ENCODE peak calls at places on chromosomes 11 and 22, in six cellular contexts. M is AG09319, A is GM12865, J is NCI-H774, D is H7, Z is fibroblast of lung. K is an unnamed sample.

GRCh38 chr11:64358536-64358906 is 441 bp upstream of the RPS6KA4 start:
- DNase-seq in D (no peak), M (no peak), J (no peak), A (no peak), Z (no peak), K (no peak)

GRCh38 chr22:37178350-37179125 is 9.5 kb downstream of the C1QTNF6 start:
- DNase-seq in A (no peak), J (no peak), D (peak; percentile 60), Z (peak; percentile 41), M (no peak), K (no peak)

GRCh38 chr22:28547132-28547842 is 132.4 kb downstream of the TTC28 start:
- DNase-seq in Z (peak; percentile 88), J (no peak), M (no peak), D (no peak), A (no peak), K (no peak)

GRCh38 chr22:22703715-22704114 is 59.3 kb downstream of the GGTLC2 start:
- DNase-seq in M (no peak), A (no peak), Z (peak; percentile 80), D (no peak), J (no peak), K (no peak)

GRCh38 chr11:63180536-63180935 is 36.5 kb upstream of the SLC22A24 start:
- DNase-seq in J (no peak), Z (no peak), A (no peak), M (no peak), D (no peak), K (no peak)

GRCh38 chr22:27790396-27791216 is 10.9 kb downstream of the MN1 start:
- DNase-seq in M (no peak), Z (no peak), J (no peak), A (no peak), D (no peak), K (no peak)

GRCh38 chr11:32448232-32448631 is 12.9 kb upstream of the WT1 start:
- DNase-seq in A (peak; percentile 49), Z (no peak), J (no peak), M (no peak), D (peak; percentile 70), K (peak; percentile 22)

GRCh38 chr11:116701297-116701801 is 71.4 kb downstream of the BUD13 start:
- DNase-seq in M (no peak), A (no peak), D (peak; percentile 12), Z (no peak), J (no peak), K (no peak)

GRCh38 chr11:1877211-1878133 is 14.2 kb downstream of the PRR33 start:
- DNase-seq in A (no peak), J (no peak), D (peak; percentile 34), M (no peak), Z (peak; percentile 83), K (no peak)

GRCh38 chr22:33438273-33438672 is 380.1 kb upstream of the SYN3 start:
- DNase-seq in M (peak; percentile 37), D (no peak), Z (peak; percentile 62), J (no peak), A (peak; percentile 27), K (peak; percentile 73)

GRCh38 chr22:49767355-49768062 is 60.2 kb downstream of the BRD1 start:
- DNase-seq in M (no peak), J (no peak), Z (peak; percentile 69), A (peak; percentile 70), D (peak; percentile 90), K (peak; percentile 58)

GRCh38 chr11:20355221-20356219 is 8.0 kb upstream of the HTATIP2 start:
- DNase-seq in A (peak; percentile 59), J (no peak), M (no peak), Z (peak; percentile 45), D (no peak), K (peak; percentile 70)

GRCh38 chr22:16963189-16963945 is 44.7 kb downstream of the GAB4 start:
- DNase-seq in Z (no peak), A (no peak), M (no peak), D (no peak), J (no peak), K (no peak)

GRCh38 chr11:79150320-79150719 is 290.5 kb downstream of the TENM4 start:
- DNase-seq in D (no peak), Z (no peak), M (no peak), A (no peak), J (no peak), K (no peak)

GRCh38 chr11:128026596-128026995 is 560.8 kb downstream of the ETS1 start:
- DNase-seq in J (no peak), Z (peak; percentile 94), M (peak; percentile 73), D (no peak), A (no peak), K (peak; percentile 74)

GRCh38 chr22:25494774-25495173 is 69.7 kb upstream of the GRK3 start:
- DNase-seq in A (peak; percentile 70), Z (no peak), J (no peak), M (no peak), D (no peak), K (no peak)

GRCh38 chr11:92480519-92480918 is 255.9 kb downstream of the FAT3 start:
- DNase-seq in D (no peak), M (no peak), Z (peak; percentile 24), A (no peak), J (no peak), K (no peak)

GRCh38 chr22:16959345-16959930 is 48.6 kb downstream of the GAB4 start:
- DNase-seq in J (no peak), M (no peak), D (peak; percentile 46), A (no peak), Z (no peak), K (no peak)

GRCh38 chr11:126318642-126319373 is 14.9 kb downstream of the DCPS start:
- DNase-seq in A (peak; percentile 74), D (no peak), J (no peak), M (peak; percentile 88), Z (peak; percentile 96), K (peak; percentile 95)

GRCh38 chr11:33475999-33476398 is 218.8 kb downstream of the HIPK3 start:
- DNase-seq in D (no peak), M (peak; percentile 52), A (peak; percentile 15), J (peak; percentile 44), Z (peak; percentile 66), K (no peak)

GRCh38 chr11:64598797-64599697 is 8.0 kb downstream of the SLC22A12 start:
- DNase-seq in D (peak; percentile 58), J (no peak), Z (no peak), A (no peak), M (no peak), K (no peak)

GRCh38 chr11:12508151-12508740 is 130.9 kb downstream of the PARVA start:
- DNase-seq in D (no peak), M (peak; percentile 70), J (no peak), Z (peak; percentile 78), A (no peak), K (no peak)

GRCh38 chr22:42700355-42700754 is 20.3 kb downstream of the A4GALT start:
- DNase-seq in Z (no peak), J (no peak), M (no peak), A (no peak), D (peak; percentile 30), K (no peak)

GRCh38 chr11:64856382-64857227 is 12.2 kb upstream of the CDC42BPG start:
- DNase-seq in Z (peak; percentile 72), D (no peak), J (no peak), M (no peak), A (peak; percentile 71), K (peak; percentile 86)

GRCh38 chr11:123616505-123617198 is 37.8 kb downstream of the SCN3B start:
- DNase-seq in J (no peak), D (no peak), A (no peak), Z (peak; percentile 78), M (no peak), K (peak; percentile 42)